ENCODE peak calls at places on chromosomes 5 and 9, in seven cellular contexts. R, L, D, M, U, N and V are unnamed samples.

GRCh38 chr5:35232124-35232523 is 1.8 kb upstream of the PRLR start:
- DNase-seq in R (no peak), L (no peak), D (no peak), M (no peak), U (no peak), N (no peak), V (no peak)

GRCh38 chr5:143008809-143009521 is 238.8 kb downstream of the ARHGAP26 start:
- DNase-seq in R (no peak), L (peak; percentile 99), D (no peak), M (peak; percentile 64), U (peak; percentile 53), N (peak; percentile 77), V (no peak)

GRCh38 chr5:37844004-37844403 is 4.2 kb upstream of the GDNF start:
- DNase-seq in R (no peak), L (no peak), D (peak; percentile 71), M (no peak), U (no peak), N (no peak), V (no peak)

GRCh38 chr5:91074615-91075014 is 308.5 kb downstream of the ARRDC3 start:
- DNase-seq in R (no peak), L (peak; percentile 97), D (peak; percentile 8), M (no peak), U (no peak), N (peak; percentile 76), V (no peak)

GRCh38 chr5:54799645-54800044 is 185.7 kb downstream of the ESM1 start:
- DNase-seq in R (no peak), L (no peak), D (no peak), M (no peak), U (no peak), N (no peak), V (no peak)

GRCh38 chr5:107219993-107220392 is 450.7 kb downstream of the EFNA5 start:
- DNase-seq in R (no peak), L (no peak), D (no peak), M (no peak), U (no peak), N (no peak), V (no peak)

GRCh38 chr5:10876345-10876744 is 115.3 kb upstream of the DAP start:
- DNase-seq in R (no peak), L (no peak), D (no peak), M (no peak), U (no peak), N (no peak), V (no peak)

GRCh38 chr5:97854871-97855762 is 672.1 kb upstream of the RIOK2 start:
- DNase-seq in R (no peak), L (peak; percentile 62), D (peak; percentile 82), M (no peak), U (peak; percentile 32), N (no peak), V (no peak)

GRCh38 chr5:86748538-86749105 is 130.9 kb downstream of the COX7C start:
- DNase-seq in R (no peak), L (no peak), D (peak; percentile 23), M (no peak), U (no peak), N (no peak), V (no peak)

GRCh38 chr5:72302171-72302570 is 17.9 kb downstream of the MRPS27 start:
- DNase-seq in R (no peak), L (no peak), D (peak; percentile 98), M (no peak), U (peak; percentile 24), N (no peak), V (no peak)

GRCh38 chr5:122341087-122341486 is 29.1 kb downstream of the SNCAIP start:
- DNase-seq in R (no peak), L (no peak), D (no peak), M (no peak), U (no peak), N (no peak), V (no peak)

GRCh38 chr5:37412515-37412914 is 33.4 kb downstream of the WDR70 start:
- DNase-seq in R (no peak), L (no peak), D (no peak), M (no peak), U (no peak), N (no peak), V (no peak)

GRCh38 chr9:32423371-32423770 is 38.9 kb downstream of the ACO1 start:
- DNase-seq in R (no peak), L (peak; percentile 86), D (no peak), M (peak; percentile 75), U (no peak), N (peak; percentile 42), V (no peak)

GRCh38 chr9:107624216-107624948 is 134.8 kb upstream of the KLF4 start:
- DNase-seq in R (no peak), L (peak; percentile 35), D (no peak), M (no peak), U (no peak), N (no peak), V (no peak)

GRCh38 chr5:179427032-179427675 is 81.9 kb upstream of the ADAMTS2 start:
- DNase-seq in R (peak; percentile 82), L (no peak), D (no peak), M (no peak), U (no peak), N (no peak), V (no peak)

GRCh38 chr9:137987244-137988030 is 109.9 kb downstream of the CACNA1B start:
- DNase-seq in R (no peak), L (peak; percentile 14), D (peak; percentile 16), M (no peak), U (peak; percentile 19), N (no peak), V (no peak)

GRCh38 chr5:759111-759741 is 25.3 kb downstream of the ZDHHC11B start:
- DNase-seq in R (peak; percentile 96), L (peak; percentile 32), D (peak; percentile 83), M (no peak), U (no peak), N (no peak), V (no peak)